ENCODE peak calls at places on chromosome 6, in four cellular contexts. V is endothelial cell, H is GM23248, M is G401. G is an unnamed sample.

GRCh38 chr6:122770835-122771601 is 8.5 kb upstream of the FABP7 start:
- DNase-seq in V (no peak), M (peak), H (no peak), G (no peak)

GRCh38 chr6:125858427-125859320 is 67.9 kb downstream of the NCOA7 start:
- DNase-seq in M (peak), V (peak), H (peak), G (no peak)

GRCh38 chr6:159541296-159541695 is 151.7 kb downstream of the SOD2 start:
- DNase-seq in H (no peak), M (no peak), V (no peak), G (no peak)

GRCh38 chr6:17577059-17577458 is 23.0 kb upstream of the FAM8A1 start:
- DNase-seq in M (no peak), V (no peak), H (no peak), G (no peak)

GRCh38 chr6:43923376-43924221 is 153.6 kb downstream of the VEGFA start:
- DNase-seq in V (no peak), M (no peak), H (peak), G (no peak)

GRCh38 chr6:106275692-106276091 is 49.9 kb downstream of the ATG5 start:
- DNase-seq in M (peak), V (no peak), H (peak), G (no peak)

GRCh38 chr6:88512951-88513350 is 346.8 kb upstream of the CNR1 start:
- DNase-seq in H (no peak), V (no peak), M (peak), G (no peak)

GRCh38 chr6:1227935-1228753 is 83.8 kb upstream of the FOXQ1 start:
- DNase-seq in M (no peak), V (no peak), H (no peak), G (no peak)

GRCh38 chr6:11785953-11786579 is 7.5 kb upstream of the ADTRP start:
- DNase-seq in H (no peak), V (no peak), M (no peak), G (no peak)

GRCh38 chr6:137571854-137572253 is 77.7 kb upstream of the OLIG3 start:
- DNase-seq in M (peak), H (peak), V (peak), G (no peak)

GRCh38 chr6:127078669-127079068 is 39.8 kb upstream of the RSPO3 start:
- DNase-seq in V (no peak), H (no peak), M (no peak), G (no peak)

GRCh38 chr6:33112148-33112547 is 36.4 kb downstream of the HLA-DPB1 start:
- DNase-seq in M (peak), H (peak), V (no peak), G (no peak)

GRCh38 chr6:140071601-140072062 is 697.2 kb upstream of the CITED2 start:
- DNase-seq in M (no peak), V (no peak), H (peak), G (no peak)

GRCh38 chr6:72810571-72811280 is 188.9 kb downstream of the KCNQ5 start:
- DNase-seq in M (no peak), V (no peak), H (peak), G (no peak)

GRCh38 chr6:82298012-82298411 is 50.5 kb upstream of the IBTK start:
- DNase-seq in V (no peak), H (peak), M (no peak), G (no peak)

GRCh38 chr6:26660096-26660425 is 515 bp upstream of the ZNF322 start:
- DNase-seq in V (no peak), M (no peak), H (peak), G (no peak)

GRCh38 chr6:170266061-170266825 is 24.6 kb downstream of the DLL1 start:
- DNase-seq in H (no peak), V (no peak), M (no peak), G (no peak)

GRCh38 chr6:2688416-2689064 is 62.2 kb downstream of the MYLK4 start:
- DNase-seq in M (peak), V (no peak), H (peak), G (no peak)

GRCh38 chr6:125546827-125547226 is 202.6 kb upstream of the HEY2 start:
- DNase-seq in H (peak), M (peak), V (no peak), G (peak)

GRCh38 chr6:38262041-38262440 is 377.7 kb downstream of the BTBD9 start:
- DNase-seq in V (no peak), H (peak), M (no peak), G (no peak)

G was measured in tibial artery.